ENCODE peak calls at places on chromosomes 1 and 21, in nine cellular contexts. H is tibial artery, F is psoas muscle, Y is neural progenitor cell, D is body of pancreas, W is fibroblast of lung, M is IMR-90, V is pancreas, O is Panc1. G is an unnamed sample.

GRCh38 chr1:241269116-241269515 is 87.9 kb downstream of the RGS7 start:
- DNase-seq in H (no peak), F (no peak), Y (peak; percentile 22), D (peak; percentile 20), W (no peak), M (no peak), V (no peak), O (no peak), G (no peak)

GRCh38 chr1:76919123-76919522 is 51.8 kb downstream of the ST6GALNAC5 start:
- DNase-seq in H (no peak), F (no peak), Y (peak; percentile 58), D (no peak), W (no peak), M (no peak), V (no peak), O (no peak), G (no peak)

GRCh38 chr1:207186503-207186902 is 82.5 kb downstream of the C4BPA start:
- DNase-seq in H (no peak), F (no peak), Y (no peak), D (no peak), W (peak; percentile 18), M (no peak), V (no peak), O (no peak), G (no peak)

GRCh38 chr21:34022557-34023335 is 50.6 kb upstream of the MRPS6 start:
- DNase-seq in H (no peak), F (no peak), Y (peak; percentile 22), D (peak; percentile 26), W (no peak), M (no peak), V (no peak), O (no peak), G (no peak)

GRCh38 chr1:39159224-39160036 is 45.1 kb upstream of the MACF1 start:
- DNase-seq in H (no peak), F (no peak), Y (peak; percentile 51), D (peak; percentile 68), W (peak; percentile 89), M (peak; percentile 48), V (peak; percentile 51), O (no peak), G (no peak)

GRCh38 chr1:5830771-5831599 is 161.2 kb downstream of the NPHP4 start:
- DNase-seq in H (no peak), F (no peak), Y (peak; percentile 90), D (no peak), W (no peak), M (no peak), V (peak; percentile 52), O (no peak), G (no peak)

GRCh38 chr1:53572061-53572801 is 113.0 kb downstream of the DMRTB1 start:
- DNase-seq in H (peak; percentile 18), F (no peak), Y (peak; percentile 70), D (peak; percentile 61), W (peak; percentile 66), M (peak; percentile 73), V (peak; percentile 52), O (peak; percentile 36), G (peak; percentile 82)

GRCh38 chr1:222459652-222460051 is 88.3 kb downstream of the HHIPL2 start:
- DNase-seq in H (no peak), F (no peak), Y (no peak), D (no peak), W (no peak), M (no peak), V (no peak), O (no peak), G (no peak)

GRCh38 chr21:38787461-38788274 is 18.1 kb upstream of the ETS2 start:
- DNase-seq in H (no peak), F (no peak), Y (no peak), D (peak; percentile 94), W (peak; percentile 89), M (peak; percentile 76), V (peak; percentile 81), O (no peak), G (no peak)

GRCh38 chr1:69321311-69321710 is 246.4 kb upstream of the LRRC7 start:
- DNase-seq in H (no peak), F (no peak), Y (no peak), D (no peak), W (no peak), M (no peak), V (no peak), O (no peak), G (no peak)

GRCh38 chr1:179550753-179551682 is 24.7 kb downstream of the NPHS2 start:
- DNase-seq in H (no peak), F (no peak), Y (no peak), D (no peak), W (peak; percentile 40), M (peak; percentile 63), V (no peak), O (no peak), G (peak; percentile 36)

GRCh38 chr1:153728305-153729066 is 636 bp downstream of the INTS3 start:
- DNase-seq in H (peak; percentile 46), F (peak; percentile 63), Y (peak; percentile 79), D (peak; percentile 81), W (peak; percentile 56), M (peak; percentile 48), V (peak; percentile 59), O (no peak), G (peak; percentile 67)

GRCh38 chr1:27912429-27912828 is 22.4 kb upstream of the SMPDL3B start:
- DNase-seq in H (no peak), F (no peak), Y (no peak), D (no peak), W (no peak), M (no peak), V (no peak), O (no peak), G (no peak)

DNA sequence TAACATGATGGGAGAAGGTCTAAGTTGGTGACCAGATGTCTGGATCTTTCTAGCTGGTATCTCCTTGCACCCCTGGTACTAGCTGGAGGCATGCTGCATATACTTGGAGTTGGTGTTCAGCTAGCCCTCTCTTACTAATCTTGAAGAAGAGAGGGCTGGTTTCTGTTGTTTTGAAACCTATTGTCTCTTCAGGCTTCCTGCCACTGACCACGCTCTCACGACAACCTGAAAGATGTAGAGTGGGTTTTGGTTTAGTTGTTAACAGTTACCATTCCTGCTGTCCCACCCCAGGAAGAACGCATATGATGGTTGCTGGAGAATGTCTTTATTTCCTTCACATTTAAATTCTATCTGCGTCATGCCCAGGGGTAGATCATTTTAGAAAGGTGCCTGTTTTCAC is 3.6 kb downstream of the MAN1C1 start:
- DNase-seq in H (no peak), F (no peak), Y (no peak), D (no peak), W (no peak), M (no peak), V (no peak), O (no peak), G (no peak)
- H3K4me3 ChIP-seq in H (no peak overlapping the region), F (peak overlapping the region; percentile 84), Y (no peak overlapping the region), D (no peak overlapping the region), W (no peak overlapping the region), M (no peak overlapping the region), V (no peak overlapping the region), O (no peak overlapping the region), G (no peak overlapping the region)

DNA sequence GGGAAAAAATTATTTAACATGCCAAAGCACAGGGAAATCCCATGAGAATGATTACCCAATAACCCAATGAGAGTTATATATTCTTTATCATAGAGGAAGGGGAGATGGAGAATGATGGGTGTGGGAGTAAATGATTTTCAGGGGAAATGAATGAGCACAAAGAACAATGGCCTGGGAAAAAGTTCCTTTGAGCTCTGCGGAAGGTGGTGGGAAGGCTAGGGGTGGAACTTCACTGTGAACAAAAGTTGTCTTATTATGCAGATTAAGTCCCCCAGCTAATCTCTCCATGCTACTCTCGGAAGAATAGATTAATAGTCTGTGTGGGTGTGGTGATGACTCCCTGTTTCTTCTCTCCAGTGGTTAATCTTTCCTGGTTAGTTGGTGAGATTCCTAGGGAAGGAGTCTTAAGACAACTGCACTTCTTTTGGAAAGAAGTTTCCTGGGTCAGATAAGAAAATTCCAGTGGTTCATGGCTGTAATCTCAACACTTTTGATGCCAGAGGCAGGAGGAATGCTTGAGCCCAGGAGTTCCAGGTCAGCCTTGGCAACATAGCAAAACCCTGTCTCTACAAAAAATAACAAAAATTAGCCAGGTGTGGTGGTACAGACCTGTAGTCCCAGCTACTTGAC is 71.6 kb downstream of the DNTTIP2 start:
- DNase-seq in H (no peak), F (no peak), Y (peak; percentile 33), D (no peak), W (peak; percentile 78), M (peak; percentile 28), V (no peak), O (no peak), G (no peak)
- TF ChIP-seq CTCF in H (no peak), F (no peak), Y (no peak), D (no peak), W (no peak), M (no peak), V (no peak), O (no peak), G (no peak)

DNA sequence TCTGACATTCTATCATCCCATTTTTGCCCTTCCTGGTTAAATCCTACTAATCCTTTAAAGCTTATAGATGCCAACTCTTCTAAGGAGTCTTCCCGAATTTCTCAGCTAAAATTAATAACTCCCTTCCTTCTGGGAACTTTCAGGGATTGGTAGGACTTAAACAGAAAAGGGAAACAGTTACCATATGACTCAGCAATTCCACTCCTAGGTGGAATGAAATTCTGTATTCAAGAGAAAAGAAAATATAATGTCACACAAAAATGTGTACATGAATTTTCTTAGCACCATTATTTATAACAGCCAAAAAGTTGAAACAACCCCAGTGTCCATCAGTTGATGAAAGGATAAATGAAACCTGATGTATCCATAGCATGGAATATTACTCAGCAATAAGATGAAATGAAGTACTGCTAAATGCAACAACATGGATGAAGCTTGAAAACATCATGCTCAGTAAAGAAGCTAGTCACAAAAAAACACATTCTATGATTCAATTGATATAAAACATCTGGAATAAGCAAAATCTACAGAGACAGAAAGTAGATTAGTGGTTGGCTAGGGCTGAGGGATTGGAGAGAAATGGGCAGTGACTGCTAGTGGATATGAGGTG is 15.4 kb downstream of the EEIG2 start:
- DNase-seq in H (no peak), F (no peak), Y (no peak), D (no peak), W (peak; percentile 39), M (peak; percentile 10), V (no peak), O (no peak), G (peak; percentile 16)
- H3K4me3 ChIP-seq in H (no peak overlapping the region), F (no peak overlapping the region), Y (no peak overlapping the region), D (no peak overlapping the region), W (no peak overlapping the region), M (no peak overlapping the region), V (no peak overlapping the region), O (no peak overlapping the region), G (no peak overlapping the region)

GRCh38 chr1:40842201-40842600 is 20.0 kb downstream of the CITED4 start:
- DNase-seq in H (no peak), F (no peak), Y (no peak), D (no peak), W (no peak), M (no peak), V (no peak), O (no peak), G (no peak)

GRCh38 chr1:40839943-40840335 is 22.2 kb downstream of the CITED4 start:
- DNase-seq in H (no peak), F (no peak), Y (no peak), D (no peak), W (no peak), M (no peak), V (no peak), O (no peak), G (no peak)

GRCh38 chr1:40841602-40842001 is 20.6 kb downstream of the CITED4 start:
- DNase-seq in H (no peak), F (no peak), Y (no peak), D (no peak), W (no peak), M (no peak), V (no peak), O (no peak), G (no peak)

GRCh38 chr1:40838980-40839942 is 22.9 kb downstream of the CITED4 start:
- DNase-seq in H (no peak), F (no peak), Y (no peak), D (no peak), W (no peak), M (no peak), V (no peak), O (no peak), G (no peak)

GRCh38 chr1:40840526-40841323 is 21.4 kb downstream of the CITED4 start:
- DNase-seq in H (no peak), F (no peak), Y (no peak), D (no peak), W (no peak), M (no peak), V (no peak), O (no peak), G (no peak)
- TF ChIP-seq CTCF in H (no peak), F (no peak), Y (no peak), D (no peak), W (no peak), M (no peak), V (no peak), O (no peak), G (no peak)